ENCODE peak calls at places on chromosomes 4 and X, in eight cellular contexts. One of them, this sample, is unnamed. For H3K9me3 and H3K4me1, the result is how much of the 10 kb centered on the place peaks cover.

GRCh38 chr4:41963105-41963504 is 18.5 kb upstream of the DCAF4L1 start:
- DNase-seq in fibroblast of lung: peak
- DNase-seq in lower lobe of right lung: no peak
- DNase-seq in cardiac muscle cell: peak
- DNase-seq in astrocyte: peak
- DNase-seq in endodermal cell: no peak
- DNase-seq in OCI-LY7: peak
- DNase-seq in right lobe of liver: no peak
- DNase-seq in this sample: peak

GRCh38 chr4:187321741-187322140 is 598.1 kb upstream of the FAT1 start:
- DNase-seq in lower lobe of right lung: no peak
- DNase-seq in astrocyte: peak
- DNase-seq in cardiac muscle cell: no peak
- DNase-seq in endodermal cell: no peak
- DNase-seq in OCI-LY7: no peak
- DNase-seq in right lobe of liver: no peak
- DNase-seq in fibroblast of lung: no peak
- DNase-seq in this sample: no peak

GRCh38 chr4:1469043-1469442 is 62.8 kb upstream of the NKX1-1 start:
- DNase-seq in right lobe of liver: no peak
- DNase-seq in cardiac muscle cell: no peak
- DNase-seq in OCI-LY7: no peak
- DNase-seq in astrocyte: no peak
- DNase-seq in lower lobe of right lung: no peak
- DNase-seq in endodermal cell: no peak
- DNase-seq in fibroblast of lung: no peak
- DNase-seq in this sample: no peak

GRCh38 chr4:8913858-8914460 is 42.3 kb upstream of the HMX1 start:
- DNase-seq in fibroblast of lung: no peak
- DNase-seq in endodermal cell: no peak
- DNase-seq in cardiac muscle cell: no peak
- DNase-seq in OCI-LY7: no peak
- DNase-seq in astrocyte: no peak
- DNase-seq in right lobe of liver: no peak
- DNase-seq in lower lobe of right lung: no peak
- DNase-seq in this sample: no peak

GRCh38 chrX:103849558-103849957 is 17.5 kb upstream of the RAB9B start:
- DNase-seq in astrocyte: no peak
- DNase-seq in OCI-LY7: no peak
- DNase-seq in endodermal cell: no peak
- DNase-seq in cardiac muscle cell: no peak
- DNase-seq in fibroblast of lung: no peak
- DNase-seq in right lobe of liver: no peak
- DNase-seq in lower lobe of right lung: no peak
- DNase-seq in this sample: peak

GRCh38 chr4:76569695-76570094 is 134.7 kb downstream of the SHROOM3 start:
- DNase-seq in lower lobe of right lung: no peak
- DNase-seq in astrocyte: no peak
- DNase-seq in endodermal cell: no peak
- DNase-seq in fibroblast of lung: no peak
- DNase-seq in cardiac muscle cell: no peak
- DNase-seq in OCI-LY7: no peak
- DNase-seq in right lobe of liver: no peak
- DNase-seq in this sample: no peak

GRCh38 chr4:38075370-38076152 is 115.4 kb downstream of the PTTG2 start:
- DNase-seq in right lobe of liver: no peak
- DNase-seq in OCI-LY7: no peak
- DNase-seq in fibroblast of lung: peak
- DNase-seq in lower lobe of right lung: no peak
- DNase-seq in endodermal cell: no peak
- DNase-seq in cardiac muscle cell: no peak
- DNase-seq in astrocyte: peak
- DNase-seq in this sample: no peak

GRCh38 chr4:15420642-15421041 is 7.2 kb upstream of the C1QTNF7 start:
- DNase-seq in astrocyte: peak
- DNase-seq in lower lobe of right lung: no peak
- DNase-seq in OCI-LY7: no peak
- DNase-seq in cardiac muscle cell: no peak
- DNase-seq in fibroblast of lung: peak
- DNase-seq in endodermal cell: no peak
- DNase-seq in right lobe of liver: no peak
- DNase-seq in this sample: no peak

GRCh38 chr4:127113852-127114362 is 518.9 kb upstream of the INTU start:
- DNase-seq in OCI-LY7: no peak
- DNase-seq in cardiac muscle cell: no peak
- DNase-seq in endodermal cell: peak
- DNase-seq in right lobe of liver: no peak
- DNase-seq in astrocyte: no peak
- DNase-seq in lower lobe of right lung: no peak
- DNase-seq in fibroblast of lung: no peak
- DNase-seq in this sample: no peak

GRCh38 chr4:6560416-6561172 is 14.4 kb upstream of the MAN2B2 start:
- DNase-seq in cardiac muscle cell: no peak
- DNase-seq in endodermal cell: no peak
- DNase-seq in right lobe of liver: no peak
- DNase-seq in astrocyte: peak
- DNase-seq in lower lobe of right lung: no peak
- DNase-seq in fibroblast of lung: peak
- DNase-seq in OCI-LY7: no peak
- DNase-seq in this sample: no peak

GRCh38 chr4:52869196-52869595 is 7.1 kb downstream of the RASL11B start:
- DNase-seq in astrocyte: no peak
- DNase-seq in right lobe of liver: no peak
- DNase-seq in fibroblast of lung: peak
- DNase-seq in OCI-LY7: no peak
- DNase-seq in cardiac muscle cell: no peak
- DNase-seq in endodermal cell: no peak
- DNase-seq in lower lobe of right lung: no peak
- DNase-seq in this sample: no peak

GRCh38 chr4:55078987-55079386 is 46.4 kb downstream of the KDR start:
- DNase-seq in fibroblast of lung: peak
- DNase-seq in right lobe of liver: peak
- DNase-seq in lower lobe of right lung: no peak
- DNase-seq in astrocyte: peak
- DNase-seq in OCI-LY7: no peak
- DNase-seq in endodermal cell: no peak
- DNase-seq in cardiac muscle cell: no peak
- DNase-seq in this sample: peak

GRCh38 chr4:96126227-96126626 is 286.3 kb downstream of the PDHA2 start:
- DNase-seq in fibroblast of lung: no peak
- DNase-seq in cardiac muscle cell: no peak
- DNase-seq in lower lobe of right lung: no peak
- DNase-seq in OCI-LY7: no peak
- DNase-seq in right lobe of liver: peak
- DNase-seq in endodermal cell: no peak
- DNase-seq in astrocyte: no peak
- DNase-seq in this sample: no peak

GRCh38 chrX:11407331-11408110 is 114.3 kb downstream of the AMELX start:
- DNase-seq in lower lobe of right lung: no peak
- DNase-seq in cardiac muscle cell: no peak
- DNase-seq in astrocyte: peak
- DNase-seq in OCI-LY7: no peak
- DNase-seq in endodermal cell: no peak
- DNase-seq in fibroblast of lung: no peak
- DNase-seq in right lobe of liver: no peak
- DNase-seq in this sample: peak

GRCh38 chrX:30930679-30931078 is 41.6 kb upstream of the TAB3 start:
- DNase-seq in fibroblast of lung: no peak
- DNase-seq in cardiac muscle cell: no peak
- DNase-seq in astrocyte: no peak
- DNase-seq in endodermal cell: no peak
- DNase-seq in OCI-LY7: no peak
- DNase-seq in lower lobe of right lung: no peak
- DNase-seq in right lobe of liver: no peak
- DNase-seq in this sample: no peak

GRCh38 chr4:30437316-30437715 is 282.9 kb upstream of the PCDH7 start:
- DNase-seq in astrocyte: no peak
- DNase-seq in endodermal cell: no peak
- DNase-seq in right lobe of liver: no peak
- DNase-seq in lower lobe of right lung: no peak
- DNase-seq in OCI-LY7: no peak
- DNase-seq in fibroblast of lung: no peak
- DNase-seq in cardiac muscle cell: no peak
- DNase-seq in this sample: no peak

GRCh38 chr4:30434656-30435055 is 285.5 kb upstream of the PCDH7 start:
- DNase-seq in right lobe of liver: no peak
- DNase-seq in astrocyte: no peak
- DNase-seq in fibroblast of lung: no peak
- DNase-seq in cardiac muscle cell: no peak
- DNase-seq in OCI-LY7: no peak
- DNase-seq in lower lobe of right lung: no peak
- DNase-seq in endodermal cell: no peak
- DNase-seq in this sample: no peak

DNA sequence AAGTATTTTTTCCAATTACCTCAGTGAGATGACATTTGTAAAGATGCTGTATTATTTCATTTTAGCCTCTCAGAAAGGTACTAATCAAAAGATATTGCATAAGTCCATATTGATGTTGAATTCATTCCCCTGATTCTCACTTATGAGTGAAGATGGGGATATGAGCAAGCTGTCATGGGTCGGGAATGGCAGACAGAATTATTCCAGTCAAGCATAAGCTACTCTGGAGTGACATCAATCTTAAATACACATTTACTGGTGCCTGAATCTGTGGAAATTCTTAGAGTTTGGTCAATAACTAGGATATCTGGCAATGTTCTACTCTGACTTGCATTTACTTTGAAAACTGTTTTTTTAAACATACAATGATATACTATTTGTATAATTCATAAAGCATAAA is 283.8 kb upstream of the PCDH7 start:
- DNase-seq in endodermal cell: no peak
- DNase-seq in right lobe of liver: no peak
- DNase-seq in fibroblast of lung: no peak
- DNase-seq in cardiac muscle cell: no peak
- DNase-seq in lower lobe of right lung: no peak
- DNase-seq in OCI-LY7: no peak
- DNase-seq in astrocyte: no peak
- DNase-seq in this sample: no peak
- H3K9me3 ChIP-seq in endodermal cell: under half
- H3K9me3 ChIP-seq in right lobe of liver: under half
- H3K9me3 ChIP-seq in fibroblast of lung: under half
- H3K9me3 ChIP-seq in cardiac muscle cell: under half
- H3K9me3 ChIP-seq in lower lobe of right lung: under half
- H3K9me3 ChIP-seq in OCI-LY7: under half
- H3K9me3 ChIP-seq in astrocyte: under half
- H3K9me3 ChIP-seq in this sample: under half

GRCh38 chr4:86876894-86877685 is 15.1 kb downstream of the C4orf36 start:
- DNase-seq in astrocyte: no peak
- DNase-seq in right lobe of liver: no peak
- DNase-seq in lower lobe of right lung: no peak
- DNase-seq in endodermal cell: no peak
- DNase-seq in cardiac muscle cell: no peak
- DNase-seq in OCI-LY7: no peak
- DNase-seq in fibroblast of lung: no peak
- DNase-seq in this sample: no peak

GRCh38 chr4:86879641-86880040 is 12.6 kb downstream of the C4orf36 start:
- DNase-seq in fibroblast of lung: no peak
- DNase-seq in lower lobe of right lung: no peak
- DNase-seq in endodermal cell: no peak
- DNase-seq in cardiac muscle cell: no peak
- DNase-seq in astrocyte: no peak
- DNase-seq in OCI-LY7: no peak
- DNase-seq in right lobe of liver: no peak
- DNase-seq in this sample: no peak

GRCh38 chr4:86878640-86879039 is 13.6 kb downstream of the C4orf36 start:
- DNase-seq in cardiac muscle cell: no peak
- DNase-seq in right lobe of liver: no peak
- DNase-seq in endodermal cell: no peak
- DNase-seq in astrocyte: no peak
- DNase-seq in OCI-LY7: no peak
- DNase-seq in fibroblast of lung: no peak
- DNase-seq in lower lobe of right lung: no peak
- DNase-seq in this sample: no peak
- TF ChIP-seq CTCF in cardiac muscle cell: no peak
- TF ChIP-seq CTCF in right lobe of liver: no peak
- TF ChIP-seq CTCF in endodermal cell: peak
- TF ChIP-seq CTCF in astrocyte: no peak
- TF ChIP-seq CTCF in OCI-LY7: no peak
- TF ChIP-seq CTCF in fibroblast of lung: no peak
- TF ChIP-seq CTCF in lower lobe of right lung: no peak
- TF ChIP-seq CTCF in this sample: no peak

DNA sequence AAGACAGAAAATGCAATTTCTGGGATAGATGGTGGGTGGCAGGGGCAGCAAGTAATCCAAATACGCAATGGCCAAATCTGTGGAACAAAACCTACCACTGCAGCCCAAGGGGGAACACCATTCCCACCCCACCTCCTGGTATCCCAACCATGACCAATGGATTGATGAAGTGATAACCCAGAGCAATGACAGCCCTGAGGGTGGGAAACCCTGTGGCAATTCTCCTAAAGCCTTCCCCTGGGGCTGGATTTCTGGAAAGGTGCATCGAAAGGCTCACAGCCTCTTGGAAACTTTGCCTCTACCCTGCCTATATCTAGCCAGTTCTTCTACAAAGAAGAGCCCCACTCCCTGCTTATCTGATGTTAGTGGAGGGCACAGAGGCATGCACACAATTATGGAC is 59.9 kb upstream of the TXK start:
- DNase-seq in cardiac muscle cell: no peak
- DNase-seq in OCI-LY7: no peak
- DNase-seq in fibroblast of lung: no peak
- DNase-seq in astrocyte: no peak
- DNase-seq in endodermal cell: no peak
- DNase-seq in right lobe of liver: no peak
- DNase-seq in lower lobe of right lung: no peak
- DNase-seq in this sample: no peak
- H3K4me1 ChIP-seq in cardiac muscle cell: under half
- H3K4me1 ChIP-seq in OCI-LY7: half or more
- H3K4me1 ChIP-seq in fibroblast of lung: under half
- H3K4me1 ChIP-seq in astrocyte: under half
- H3K4me1 ChIP-seq in endodermal cell: under half
- H3K4me1 ChIP-seq in right lobe of liver: under half
- H3K4me1 ChIP-seq in lower lobe of right lung: under half
- H3K4me1 ChIP-seq in this sample: under half

GRCh38 chrX:71565634-71566033 is 12.6 kb upstream of the GCNA start:
- DNase-seq in endodermal cell: no peak
- DNase-seq in lower lobe of right lung: no peak
- DNase-seq in OCI-LY7: no peak
- DNase-seq in cardiac muscle cell: no peak
- DNase-seq in right lobe of liver: no peak
- DNase-seq in fibroblast of lung: peak
- DNase-seq in astrocyte: no peak
- DNase-seq in this sample: no peak

GRCh38 chrX:71558920-71559319 is 19.3 kb upstream of the GCNA start:
- DNase-seq in right lobe of liver: no peak
- DNase-seq in astrocyte: no peak
- DNase-seq in cardiac muscle cell: no peak
- DNase-seq in OCI-LY7: no peak
- DNase-seq in lower lobe of right lung: no peak
- DNase-seq in endodermal cell: no peak
- DNase-seq in fibroblast of lung: no peak
- DNase-seq in this sample: no peak

DNA sequence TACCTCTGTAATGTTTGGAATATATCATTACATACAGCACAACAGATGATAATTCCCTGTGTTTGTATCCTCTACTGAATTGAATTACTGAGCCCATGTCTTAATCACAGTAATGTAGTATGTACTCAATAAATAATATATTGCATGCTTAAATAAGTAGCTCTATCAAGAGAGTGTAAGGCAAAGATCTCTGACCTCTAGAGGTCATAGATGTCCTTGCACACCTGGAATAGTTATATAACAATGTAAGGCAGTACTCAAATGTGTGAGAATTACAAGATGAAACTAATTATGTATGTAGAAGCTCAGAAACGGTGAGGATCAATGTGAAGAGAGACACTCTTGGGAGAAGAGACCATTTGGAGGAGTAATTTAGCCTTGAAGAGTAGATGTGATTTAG is 14.3 kb upstream of the GCNA start:
- DNase-seq in right lobe of liver: no peak
- DNase-seq in endodermal cell: no peak
- DNase-seq in fibroblast of lung: no peak
- DNase-seq in astrocyte: no peak
- DNase-seq in lower lobe of right lung: no peak
- DNase-seq in OCI-LY7: peak
- DNase-seq in cardiac muscle cell: no peak
- DNase-seq in this sample: no peak
- H3K9me3 ChIP-seq in right lobe of liver: under half
- H3K9me3 ChIP-seq in endodermal cell: under half
- H3K9me3 ChIP-seq in fibroblast of lung: under half
- H3K9me3 ChIP-seq in astrocyte: under half
- H3K9me3 ChIP-seq in lower lobe of right lung: under half
- H3K9me3 ChIP-seq in OCI-LY7: under half
- H3K9me3 ChIP-seq in cardiac muscle cell: under half
- H3K9me3 ChIP-seq in this sample: under half

This sample was measured in A673.